ENCODE peak calls at places on chromosomes 13 and 19, in nine cellular contexts. G, K, B, X, A, O, Y, C and E are unnamed samples.

GRCh38 chr19:49092686-49093085 is 7.4 kb downstream of the SNRNP70 start:
- ATAC-seq in G (no peak), K (no peak), B (no peak), X (no peak), A (no peak), O (no peak), Y (no peak), C (no peak), E (no peak)

GRCh38 chr13:51420681-51421476 is 32.0 kb downstream of the INTS6 start:
- ATAC-seq in G (no peak), K (no peak), B (no peak), X (peak), A (no peak), O (peak), Y (no peak), C (peak), E (no peak)

GRCh38 chr19:41309225-41310030 is 544 bp upstream of the CCDC97 start:
- ATAC-seq in G (peak), K (peak), B (no peak), X (peak), A (peak), O (peak), Y (peak), C (no peak), E (peak)

GRCh38 chr19:47161876-47162489 is 31.3 kb downstream of the SAE1 start:
- ATAC-seq in G (no peak), K (no peak), B (no peak), X (no peak), A (no peak), O (no peak), Y (no peak), C (no peak), E (no peak)

GRCh38 chr19:32558607-32559228 is 22.3 kb upstream of the PDCD5 start:
- ATAC-seq in G (no peak), K (peak), B (no peak), X (no peak), A (no peak), O (no peak), Y (no peak), C (no peak), E (no peak)

GRCh38 chr19:844300-844971 is 3.6 kb downstream of the PRTN3 start:
- ATAC-seq in G (no peak), K (no peak), B (no peak), X (no peak), A (no peak), O (peak), Y (peak), C (no peak), E (no peak)

GRCh38 chr19:51651216-51651846 is 4.7 kb upstream of the SIGLEC14 start:
- ATAC-seq in G (peak), K (no peak), B (peak), X (no peak), A (peak), O (peak), Y (peak), C (no peak), E (peak)

GRCh38 chr19:35522745-35523327 is 5.3 kb downstream of the SBSN start:
- ATAC-seq in G (no peak), K (no peak), B (no peak), X (no peak), A (no peak), O (no peak), Y (no peak), C (no peak), E (no peak)

GRCh38 chr19:40363128-40363527 is 14.6 kb downstream of the PLD3 start:
- ATAC-seq in G (no peak), K (no peak), B (no peak), X (no peak), A (no peak), O (no peak), Y (no peak), C (no peak), E (no peak)

GRCh38 chr13:51689597-51689996 is 105.3 kb downstream of the WDFY2 start:
- ATAC-seq in G (no peak), K (no peak), B (no peak), X (peak), A (no peak), O (peak), Y (no peak), C (peak), E (no peak)

GRCh38 chr13:105311094-105311493 is 1224.4 kb downstream of the EFNB2 start:
- ATAC-seq in G (peak), K (no peak), B (no peak), X (no peak), A (no peak), O (no peak), Y (no peak), C (no peak), E (no peak)

GRCh38 chr13:26062853-26063444 is 11.1 kb upstream of the SHISA2 start:
- ATAC-seq in G (peak), K (peak), B (no peak), X (peak), A (peak), O (peak), Y (peak), C (peak), E (no peak)

GRCh38 chr19:50649433-50650391 is at the start of gene C19orf81:
- ATAC-seq in G (no peak), K (no peak), B (no peak), X (no peak), A (no peak), O (peak), Y (no peak), C (no peak), E (no peak)

GRCh38 chr13:74974234-74974879 is 507.6 kb downstream of the TBC1D4 start:
- ATAC-seq in G (no peak), K (no peak), B (no peak), X (no peak), A (no peak), O (no peak), Y (no peak), C (no peak), E (no peak)

GRCh38 chr19:33507021-33507956 is 14.3 kb downstream of the PEPD start:
- ATAC-seq in G (peak), K (no peak), B (no peak), X (no peak), A (peak), O (no peak), Y (no peak), C (no peak), E (no peak)

GRCh38 chr13:24574847-24575246 is 62.3 kb upstream of the PARP4 start:
- ATAC-seq in G (no peak), K (no peak), B (no peak), X (peak), A (no peak), O (no peak), Y (no peak), C (peak), E (no peak)

GRCh38 chr19:36073121-36073876 is 18.6 kb downstream of the WDR62 start:
- ATAC-seq in G (no peak), K (no peak), B (no peak), X (no peak), A (no peak), O (no peak), Y (no peak), C (no peak), E (no peak)

GRCh38 chr19:3969435-3970312 is 1.2 kb downstream of the DAPK3 start:
- ATAC-seq in G (peak), K (peak), B (no peak), X (no peak), A (no peak), O (no peak), Y (peak), C (no peak), E (no peak)

GRCh38 chr19:3783660-3784584 is 2.3 kb downstream of the MATK start:
- ATAC-seq in G (peak), K (peak), B (no peak), X (peak), A (no peak), O (no peak), Y (peak), C (peak), E (no peak)

GRCh38 chr13:23570931-23571330 is 719 bp downstream of the TNFRSF19 start:
- ATAC-seq in G (peak), K (no peak), B (no peak), X (no peak), A (peak), O (peak), Y (peak), C (no peak), E (no peak)

GRCh38 chr13:106836186-106836802 is 268.4 kb upstream of the ARGLU1 start:
- ATAC-seq in G (no peak), K (no peak), B (no peak), X (no peak), A (no peak), O (no peak), Y (no peak), C (no peak), E (no peak)

GRCh38 chr19:45177817-45178261 is at the start of gene TRAPPC6A:
- ATAC-seq in G (peak), K (peak), B (peak), X (no peak), A (no peak), O (peak), Y (peak), C (peak), E (peak)

GRCh38 chr13:48477191-48477855 is 55.6 kb downstream of the RCBTB2 start:
- ATAC-seq in G (no peak), K (no peak), B (no peak), X (no peak), A (no peak), O (peak), Y (no peak), C (no peak), E (no peak)

GRCh38 chr13:75173457-75174356 is 308.3 kb downstream of the TBC1D4 start:
- ATAC-seq in G (no peak), K (no peak), B (no peak), X (no peak), A (no peak), O (no peak), Y (no peak), C (no peak), E (no peak)

GRCh38 chr13:43030548-43030947 is 7.2 kb downstream of the DNAJC15 start:
- ATAC-seq in G (no peak), K (no peak), B (no peak), X (peak), A (no peak), O (peak), Y (no peak), C (no peak), E (no peak)

GRCh38 chr19:7191946-7192691 is 102.1 kb downstream of the INSR start:
- ATAC-seq in G (no peak), K (no peak), B (no peak), X (peak), A (no peak), O (peak), Y (no peak), C (peak), E (no peak)

GRCh38 chr13:96837809-96838208 is 156.5 kb downstream of the OXGR1 start:
- ATAC-seq in G (no peak), K (no peak), B (no peak), X (no peak), A (no peak), O (no peak), Y (no peak), C (no peak), E (no peak)

GRCh38 chr19:47417746-47418594 is 1.4 kb downstream of the MEIS3 start:
- ATAC-seq in G (no peak), K (peak), B (no peak), X (no peak), A (no peak), O (peak), Y (peak), C (peak), E (no peak)

GRCh38 chr19:31659897-31660210 is 310.6 kb upstream of the TSHZ3 start:
- ATAC-seq in G (no peak), K (no peak), B (no peak), X (no peak), A (no peak), O (no peak), Y (no peak), C (no peak), E (no peak)

GRCh38 chr19:10363789-10364281 is 16.5 kb downstream of the TYK2 start:
- ATAC-seq in G (peak), K (no peak), B (no peak), X (no peak), A (no peak), O (no peak), Y (no peak), C (no peak), E (no peak)

GRCh38 chr13:51865838-51866237 is 4.1 kb downstream of the CCDC70 start:
- ATAC-seq in G (no peak), K (peak), B (no peak), X (no peak), A (no peak), O (no peak), Y (no peak), C (no peak), E (no peak)

GRCh38 chr19:54380897-54381296 is 16.2 kb upstream of the LAIR1 start:
- ATAC-seq in G (no peak), K (no peak), B (no peak), X (no peak), A (no peak), O (no peak), Y (no peak), C (no peak), E (no peak)

GRCh38 chr19:5844456-5845433 is 5.2 kb upstream of the FUT6 start:
- ATAC-seq in G (peak), K (no peak), B (no peak), X (no peak), A (peak), O (no peak), Y (no peak), C (no peak), E (no peak)

GRCh38 chr13:36006347-36006746 is 124.8 kb downstream of the DCLK1 start:
- ATAC-seq in G (peak), K (no peak), B (peak), X (no peak), A (peak), O (no peak), Y (peak), C (no peak), E (no peak)

GRCh38 chr19:17455711-17456123 is 5.0 kb downstream of the NXNL1 start:
- ATAC-seq in G (peak), K (peak), B (no peak), X (no peak), A (peak), O (no peak), Y (peak), C (peak), E (no peak)

GRCh38 chr13:26202365-26202972 is 19.6 kb downstream of the RNF6 start:
- ATAC-seq in G (no peak), K (no peak), B (no peak), X (no peak), A (peak), O (no peak), Y (no peak), C (no peak), E (no peak)

GRCh38 chr19:39737351-39737750 is 478 bp downstream of the CLC start:
- ATAC-seq in G (no peak), K (no peak), B (no peak), X (peak), A (no peak), O (no peak), Y (no peak), C (peak), E (no peak)

GRCh38 chr19:35851213-35852028 is 883 bp downstream of the NPHS1 start:
- ATAC-seq in G (no peak), K (peak), B (no peak), X (no peak), A (no peak), O (no peak), Y (no peak), C (peak), E (no peak)